ENCODE peak calls at places on chromosomes 5 and 9, in seven cellular contexts. P, H, M, B, X, U and Y are unnamed samples.

GRCh38 chr5:65893749-65894430 is 32.5 kb upstream of the ERBIN start:
- DNase-seq in P (no peak), H (no peak), M (no peak), B (no peak), X (no peak), U (no peak), Y (no peak)

GRCh38 chr9:72354704-72355103 is 10.3 kb downstream of the ZFAND5 start:
- DNase-seq in P (no peak), H (no peak), M (no peak), B (no peak), X (no peak), U (no peak), Y (no peak)

GRCh38 chr5:172985596-172985995 is 2.0 kb downstream of the ATP6V0E1 start:
- DNase-seq in P (no peak), H (no peak), M (no peak), B (no peak), X (no peak), U (no peak), Y (no peak)

GRCh38 chr9:71706172-71706571 is 62.1 kb downstream of the CEMIP2 start:
- DNase-seq in P (peak; percentile 13), H (no peak), M (no peak), B (no peak), X (no peak), U (no peak), Y (no peak)

GRCh38 chr9:34929506-34930102 is 28.5 kb upstream of the PHF24 start:
- DNase-seq in P (peak; percentile 2), H (peak; percentile 7), M (peak; percentile 2), B (no peak), X (peak; percentile 4), U (peak; percentile 62), Y (no peak)

GRCh38 chr5:111742595-111742994 is 14.4 kb downstream of the NREP start:
- DNase-seq in P (peak; percentile 92), H (no peak), M (no peak), B (peak; percentile 29), X (no peak), U (no peak), Y (peak; percentile 73)

GRCh38 chr5:136686192-136686872 is 321.0 kb upstream of the TRPC7 start:
- DNase-seq in P (peak; percentile 30), H (no peak), M (no peak), B (no peak), X (no peak), U (no peak), Y (peak; percentile 5)

GRCh38 chr9:6234014-6234413 is 18.4 kb downstream of the IL33 start:
- DNase-seq in P (no peak), H (no peak), M (no peak), B (no peak), X (no peak), U (no peak), Y (no peak)

GRCh38 chr9:70169222-70169621 is 89.6 kb upstream of the SMC5 start:
- DNase-seq in P (no peak), H (no peak), M (no peak), B (no peak), X (no peak), U (no peak), Y (no peak)

GRCh38 chr5:72151169-72151568 is 43.9 kb downstream of the MAP1B start:
- DNase-seq in P (peak; percentile 46), H (no peak), M (no peak), B (no peak), X (no peak), U (no peak), Y (no peak)

GRCh38 chr5:174777116-174777515 is 52.7 kb downstream of the MSX2 start:
- DNase-seq in P (no peak), H (no peak), M (no peak), B (no peak), X (no peak), U (no peak), Y (no peak)

GRCh38 chr5:31135542-31135941 is 57.9 kb upstream of the CDH6 start:
- DNase-seq in P (no peak), H (no peak), M (no peak), B (no peak), X (no peak), U (no peak), Y (no peak)